ENCODE peak calls at places on chromosomes 3 and 15, in five cellular contexts. G, Z, D, S and C are unnamed samples.

GRCh38 chr3:64792458-64792857 is 104.7 kb upstream of the ADAMTS9 start:
- DNase-seq in G (no peak), Z (no peak), D (no peak), S (no peak), C (no peak)

GRCh38 chr3:140572334-140572733 is 105.5 kb upstream of the TRIM42 start:
- DNase-seq in G (no peak), Z (no peak), D (no peak), S (no peak), C (no peak)

GRCh38 chr15:40693904-40694705 is 869 bp upstream of the RAD51 start:
- DNase-seq in G (no peak), Z (no peak), D (peak), S (no peak), C (peak)

GRCh38 chr3:52036222-52036694 is 20.1 kb downstream of the DUSP7 start:
- DNase-seq in G (no peak), Z (no peak), D (no peak), S (no peak), C (peak)

GRCh38 chr15:88918738-88919137 is 5.6 kb upstream of the MFGE8 start:
- DNase-seq in G (no peak), Z (peak), D (no peak), S (peak), C (no peak)

GRCh38 chr15:67805871-67806538 is 19.3 kb upstream of the SKOR1 start:
- DNase-seq in G (no peak), Z (no peak), D (no peak), S (no peak), C (no peak)

GRCh38 chr15:28984421-28985375 is 98.9 kb downstream of the APBA2 start:
- DNase-seq in G (no peak), Z (no peak), D (no peak), S (no peak), C (no peak)

GRCh38 chr3:166052440-166052839 is 215.2 kb upstream of the BCHE start:
- DNase-seq in G (no peak), Z (no peak), D (no peak), S (no peak), C (no peak)

GRCh38 chr3:161273589-161274218 is 52.6 kb downstream of the NMD3 start:
- DNase-seq in G (no peak), Z (peak), D (no peak), S (no peak), C (no peak)

GRCh38 chr15:90382305-90382704 is 5.7 kb upstream of the IQGAP1 start:
- DNase-seq in G (peak), Z (no peak), D (no peak), S (no peak), C (no peak)

GRCh38 chr3:31289592-31289991 is 243.1 kb upstream of the STT3B start:
- DNase-seq in G (no peak), Z (no peak), D (no peak), S (no peak), C (no peak)

GRCh38 chr3:135503429-135504083 is 462.0 kb upstream of the PPP2R3A start:
- DNase-seq in G (peak), Z (peak), D (peak), S (peak), C (peak)

GRCh38 chr15:25178835-25179672 is 224.3 kb downstream of the SNRPN start:
- DNase-seq in G (peak), Z (no peak), D (no peak), S (no peak), C (no peak)

GRCh38 chr3:111577798-111578685 is 17.1 kb downstream of the ZBED2 start:
- DNase-seq in G (no peak), Z (peak), D (peak), S (peak), C (peak)

GRCh38 chr3:160129459-160130061 is 95.7 kb upstream of the C3orf80 start:
- DNase-seq in G (no peak), Z (peak), D (no peak), S (peak), C (peak)

GRCh38 chr15:75669191-75669878 is 21.6 kb downstream of the SNX33 start:
- DNase-seq in G (no peak), Z (peak), D (no peak), S (no peak), C (no peak)

GRCh38 chr3:69439683-69440270 is 53.9 kb upstream of the FRMD4B start:
- DNase-seq in G (no peak), Z (peak), D (peak), S (peak), C (peak)

GRCh38 chr3:113147608-113148306 is 63.6 kb upstream of the BOC start:
- DNase-seq in G (no peak), Z (no peak), D (no peak), S (no peak), C (no peak)

GRCh38 chr15:87227846-87228245 is 1028.7 kb downstream of the NTRK3 start:
- DNase-seq in G (no peak), Z (no peak), D (no peak), S (peak), C (no peak)

GRCh38 chr3:178538065-178538464 is 1.8 kb downstream of the KCNMB2 start:
- DNase-seq in G (no peak), Z (no peak), D (no peak), S (no peak), C (no peak)

GRCh38 chr3:129312671-129313414 is 34.2 kb downstream of the HMCES start:
- DNase-seq in G (no peak), Z (no peak), D (no peak), S (no peak), C (no peak)

GRCh38 chr3:79651536-79652065 is 116.2 kb downstream of the ROBO1 start:
- DNase-seq in G (no peak), Z (no peak), D (no peak), S (no peak), C (no peak)

GRCh38 chr15:71830981-71831380 is 20.6 kb downstream of the NR2E3 start:
- DNase-seq in G (no peak), Z (no peak), D (no peak), S (no peak), C (no peak)

GRCh38 chr15:35129361-35129760 is 44.3 kb upstream of the NANOGP8 start:
- DNase-seq in G (no peak), Z (no peak), D (no peak), S (no peak), C (no peak)

GRCh38 chr15:94924971-94925593 is 693.7 kb downstream of the MCTP2 start:
- DNase-seq in G (no peak), Z (no peak), D (no peak), S (no peak), C (no peak)

GRCh38 chr3:115321396-115321795 is 174.3 kb upstream of the ZBTB20 start:
- DNase-seq in G (no peak), Z (no peak), D (no peak), S (peak), C (peak)

GRCh38 chr3:95905182-95905581 is 909.2 kb upstream of the EPHA6 start:
- DNase-seq in G (no peak), Z (no peak), D (no peak), S (no peak), C (no peak)

GRCh38 chr3:78279066-78279465 is 1239.2 kb downstream of the ROBO2 start:
- DNase-seq in G (no peak), Z (no peak), D (no peak), S (no peak), C (no peak)

GRCh38 chr3:125110016-125110875 is 54.4 kb upstream of the HEG1 start:
- DNase-seq in G (no peak), Z (no peak), D (no peak), S (peak), C (no peak)